ENCODE peak calls at places on chromosomes 11 and 22, in six cellular contexts. U, A, N, E, Q and O are unnamed samples.

GRCh38 chr11:72607496-72607895 is 66.7 kb downstream of the PDE2A start:
- DNase-seq in A (no peak), Q (no peak), E (no peak), N (no peak), U (no peak), O (no peak)

GRCh38 chr11:114075891-114076441 is 16.5 kb downstream of the ZBTB16 start:
- DNase-seq in U (peak), A (peak), E (peak), N (peak), Q (no peak), O (no peak)

GRCh38 chr22:44497904-44498242 is at the start of gene RTL6:
- DNase-seq in N (no peak), U (no peak), E (no peak), Q (no peak), A (no peak), O (no peak)

GRCh38 chr22:35743466-35743865 is 25.8 kb downstream of the APOL5 start:
- DNase-seq in Q (no peak), E (no peak), U (no peak), N (peak), A (no peak), O (no peak)

GRCh38 chr11:113994077-113994954 is 19.4 kb downstream of the HTR3A start:
- DNase-seq in A (peak), Q (no peak), E (peak), U (peak), N (peak), O (no peak)

GRCh38 chr11:58898106-58898505 is 41.2 kb upstream of the GLYATL1 start:
- DNase-seq in U (no peak), N (peak), E (no peak), Q (no peak), A (no peak), O (no peak)

GRCh38 chr11:63682045-63682915 is 980 bp downstream of the RTN3 start:
- DNase-seq in U (peak), N (no peak), A (peak), E (peak), Q (peak), O (no peak)

GRCh38 chr11:120215634-120216033 is 4.8 kb downstream of the OAF start:
- DNase-seq in U (no peak), E (no peak), N (peak), Q (no peak), A (peak), O (peak)

GRCh38 chr11:5620606-5621521 is 3.9 kb upstream of the TRIM34 start:
- DNase-seq in A (peak), Q (no peak), E (no peak), N (peak), U (no peak), O (peak)

GRCh38 chr11:114025329-114025907 is 34.1 kb upstream of the ZBTB16 start:
- DNase-seq in U (no peak), E (no peak), Q (no peak), A (no peak), N (no peak), O (no peak)

GRCh38 chr11:67613960-67614715 is 7.4 kb downstream of the NDUFV1 start:
- DNase-seq in A (peak), Q (no peak), E (peak), N (peak), U (peak), O (peak)

GRCh38 chr22:32897400-32897799 is 95.9 kb downstream of the TIMP3 start:
- DNase-seq in Q (no peak), E (peak), A (no peak), N (peak), U (no peak), O (peak)

GRCh38 chr22:47027766-47028165 is 265.3 kb downstream of the TBC1D22A start:
- DNase-seq in U (no peak), A (no peak), E (no peak), Q (no peak), N (no peak), O (no peak)

GRCh38 chr22:27238935-27239510 is 562.5 kb downstream of the MN1 start:
- DNase-seq in U (no peak), A (peak), N (peak), E (no peak), Q (no peak), O (peak)